ENCODE peak calls at places on chromosomes 4 and X, in seven cellular contexts. Y is AG04450, D is kidney epithelial cell, R is ovary, N is cardiac muscle cell, W is mucosa of descending colon, Q is upper lobe of right lung. O is an unnamed sample.

GRCh38 chrX:153468008-153468580 is 2.3 kb downstream of the HAUS7 start:
- DNase-seq in Q (no peak), R (no peak), D (no peak), Y (no peak), W (no peak), N (no peak), O (no peak)

GRCh38 chr4:138049350-138049749 is 192.8 kb downstream of the SLC7A11 start:
- DNase-seq in D (no peak), W (no peak), R (no peak), Q (no peak), Y (no peak), N (no peak), O (peak)

GRCh38 chrX:70476934-70477733 is 32.5 kb downstream of the DLG3 start:
- DNase-seq in N (peak), R (peak), Q (peak), D (no peak), Y (no peak), W (peak), O (no peak)

GRCh38 chr4:76084542-76084941 is 10.0 kb downstream of the ART3 start:
- DNase-seq in N (no peak), D (no peak), Y (no peak), W (no peak), R (no peak), Q (no peak), O (no peak)

GRCh38 chrX:96474357-96475125 is 210.1 kb upstream of the DIAPH2 start:
- DNase-seq in W (no peak), N (peak), Q (no peak), D (no peak), R (no peak), Y (no peak), O (no peak)

GRCh38 chr4:167230744-167231143 is 3.5 kb downstream of the SPOCK3 start:
- DNase-seq in W (no peak), Y (no peak), D (no peak), N (no peak), Q (no peak), R (no peak), O (no peak)

GRCh38 chr4:2787230-2788100 is 5.4 kb upstream of the SH3BP2 start:
- DNase-seq in R (peak), Y (no peak), Q (peak), D (no peak), W (no peak), N (no peak), O (no peak)

GRCh38 chrX:42495139-42495538 is 282.8 kb downstream of the PPP1R2C start:
- DNase-seq in Y (no peak), W (no peak), Q (no peak), R (no peak), N (no peak), D (no peak), O (no peak)

GRCh38 chr4:124937993-124938392 is 225.5 kb upstream of the ANKRD50 start:
- DNase-seq in R (no peak), N (no peak), D (no peak), Y (no peak), Q (no peak), W (no peak), O (no peak)

GRCh38 chr4:140641105-140641555 is 72.4 kb upstream of the UCP1 start:
- DNase-seq in D (no peak), Q (no peak), R (no peak), W (no peak), N (no peak), Y (no peak), O (no peak)

GRCh38 chr4:53840643-53841042 is 223.8 kb downstream of the CHIC2 start:
- DNase-seq in W (no peak), R (no peak), D (no peak), Q (no peak), N (peak), Y (no peak), O (peak)

GRCh38 chrX:79268788-79269187 is 98.3 kb downstream of the ITM2A start:
- DNase-seq in R (no peak), Y (no peak), D (no peak), Q (no peak), N (peak), W (no peak), O (no peak)

GRCh38 chr4:72569719-72570235 is 756 bp upstream of the ADAMTS3 start:
- DNase-seq in Q (no peak), R (peak), W (no peak), N (no peak), Y (no peak), D (no peak), O (no peak)

GRCh38 chr4:2812985-2813384 is 20.1 kb downstream of the SH3BP2 start:
- DNase-seq in Q (no peak), Y (no peak), R (no peak), W (no peak), N (no peak), D (no peak), O (no peak)

GRCh38 chr4:16573181-16573580 is 325.3 kb downstream of the LDB2 start:
- DNase-seq in N (peak), D (no peak), R (no peak), Q (no peak), Y (no peak), W (no peak), O (no peak)

GRCh38 chrX:66635360-66635759 is 3.5 kb downstream of the EDA2R start:
- DNase-seq in Q (no peak), R (no peak), W (no peak), Y (peak), N (peak), D (peak), O (no peak)

GRCh38 chr4:168794881-168795280 is 215.2 kb downstream of the CBR4 start:
- DNase-seq in D (no peak), Y (no peak), R (no peak), W (no peak), N (no peak), Q (no peak), O (no peak)

GRCh38 chr4:82223715-82224114 is 150.1 kb downstream of the HNRNPD start:
- DNase-seq in N (peak), R (no peak), Q (no peak), Y (no peak), D (no peak), W (no peak), O (no peak)

GRCh38 chr4:128220286-128221235 is 67.1 kb downstream of the PGRMC2 start:
- DNase-seq in R (no peak), Q (no peak), D (no peak), W (no peak), Y (peak), N (peak), O (peak)

GRCh38 chrX:19512961-19513360 is 2.3 kb downstream of the MAP3K15 start:
- DNase-seq in R (no peak), Q (no peak), Y (no peak), D (no peak), W (no peak), N (no peak), O (no peak)

GRCh38 chr4:27628609-27629008 is 768.0 kb downstream of the STIM2 start:
- DNase-seq in Q (no peak), N (no peak), Y (no peak), R (no peak), D (no peak), W (no peak), O (no peak)

GRCh38 chr4:76550966-76551780 is 116.1 kb downstream of the SHROOM3 start:
- DNase-seq in Q (no peak), W (no peak), Y (no peak), D (no peak), R (no peak), N (peak), O (no peak)

GRCh38 chr4:85861064-85861767 is 386.3 kb downstream of the ARHGAP24 start:
- DNase-seq in Y (no peak), R (no peak), D (no peak), W (no peak), Q (no peak), N (no peak), O (no peak)

GRCh38 chrX:42695800-42696358 is 82.1 kb downstream of the PPP1R2C start:
- DNase-seq in R (no peak), N (no peak), W (no peak), D (peak), Q (no peak), Y (no peak), O (no peak)

GRCh38 chr4:62670509-62670908 is 1470.4 kb downstream of the ADGRL3 start:
- DNase-seq in Y (no peak), Q (no peak), D (no peak), R (no peak), N (no peak), W (no peak), O (no peak)

GRCh38 chr4:133594246-133595207 is 445.4 kb downstream of the PCDH10 start:
- DNase-seq in N (peak), D (no peak), R (no peak), Y (no peak), W (no peak), Q (no peak), O (peak)

GRCh38 chr4:56880572-56880971 is 27.1 kb upstream of the REST start:
- DNase-seq in W (no peak), N (no peak), R (no peak), Q (no peak), Y (no peak), D (no peak), O (no peak)

GRCh38 chrX:10399152-10399741 is 221.1 kb downstream of the MID1 start:
- DNase-seq in W (no peak), Y (no peak), Q (no peak), D (no peak), N (peak), R (no peak), O (no peak)

GRCh38 chr4:76639292-76639691 is 204.3 kb downstream of the SHROOM3 start:
- DNase-seq in W (no peak), Y (no peak), D (no peak), N (no peak), R (no peak), Q (no peak), O (no peak)

GRCh38 chr4:183634086-183634485 is 24.9 kb downstream of the RWDD4 start:
- DNase-seq in R (peak), Y (no peak), N (no peak), D (no peak), W (no peak), Q (no peak), O (no peak)

GRCh38 chr4:6463311-6464289 is 8.8 kb downstream of the PPP2R2C start:
- DNase-seq in Y (no peak), W (no peak), N (no peak), R (peak), D (no peak), Q (no peak), O (no peak)

GRCh38 chrX:6968231-6968630 is 179.3 kb upstream of the STS start:
- DNase-seq in Q (no peak), D (no peak), Y (no peak), R (no peak), W (no peak), N (no peak), O (no peak)

GRCh38 chrX:23228950-23229448 is 105.7 kb upstream of the PTCHD1 start:
- DNase-seq in D (no peak), N (no peak), W (no peak), Y (no peak), Q (no peak), R (no peak), O (no peak)

GRCh38 chr4:76570141-76570989 is 135.3 kb downstream of the SHROOM3 start:
- DNase-seq in W (no peak), Q (no peak), N (no peak), D (peak), R (no peak), Y (peak), O (no peak)

GRCh38 chrX:71183341-71183740 is 38.7 kb downstream of the NLGN3 start:
- DNase-seq in W (no peak), R (no peak), N (peak), Y (no peak), D (no peak), Q (no peak), O (no peak)

GRCh38 chrX:150958177-150958576 is 25.0 kb upstream of the HMGB3 start:
- DNase-seq in D (no peak), N (no peak), W (no peak), Q (no peak), Y (no peak), R (no peak), O (no peak)

GRCh38 chrX:34918856-34919255 is 23.7 kb upstream of the FAM47B start:
- DNase-seq in Y (peak), W (no peak), N (peak), D (peak), Q (no peak), R (no peak), O (peak)

GRCh38 chr4:38803833-38804653 is 548 bp downstream of the TLR1 start:
- DNase-seq in D (no peak), Y (no peak), N (peak), R (no peak), W (no peak), Q (no peak), O (no peak)
- H3K4me3 ChIP-seq in D (no peak), Y (no peak), N (no peak), R (peak), W (no peak), Q (peak), O (no peak)

DNA sequence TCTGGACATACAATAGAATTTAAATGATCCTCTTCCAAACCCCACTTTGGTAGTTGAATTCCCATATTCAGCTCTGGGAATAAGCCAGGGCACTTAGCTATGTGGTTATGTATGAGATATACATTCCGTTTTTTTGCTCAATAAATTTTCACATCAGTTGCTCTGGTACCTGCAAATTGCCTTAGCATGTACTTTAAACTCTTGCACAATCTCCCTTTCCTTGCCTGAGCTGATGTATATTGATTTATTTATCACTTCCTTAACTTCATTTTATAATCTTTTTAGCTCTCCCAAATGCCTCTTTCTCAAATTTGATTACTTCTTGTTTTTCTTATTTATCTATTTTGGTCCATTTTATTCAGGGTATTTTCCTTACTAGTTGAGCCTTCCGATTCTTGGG is 90.1 kb upstream of the AGA start:
- DNase-seq in Q (no peak), W (no peak), R (no peak), D (no peak), N (no peak), Y (no peak), O (no peak)
- TF ChIP-seq CTCF in Q (no peak), W (no peak), R (no peak), D (no peak), N (no peak), Y (no peak), O (no peak)

GRCh38 chr4:147482281-147482680 is 1.4 kb downstream of the EDNRA start:
- DNase-seq in R (no peak), W (no peak), N (no peak), Y (no peak), D (no peak), Q (no peak), O (no peak)
- H3K4me3 ChIP-seq in R (peak), W (no peak), N (peak), Y (peak), D (peak), Q (peak), O (no peak)

GRCh38 chr4:154927126-154927525 is 146.1 kb downstream of the RBM46 start:
- DNase-seq in D (no peak), Q (no peak), R (no peak), Y (no peak), W (no peak), N (no peak), O (no peak)

DNA sequence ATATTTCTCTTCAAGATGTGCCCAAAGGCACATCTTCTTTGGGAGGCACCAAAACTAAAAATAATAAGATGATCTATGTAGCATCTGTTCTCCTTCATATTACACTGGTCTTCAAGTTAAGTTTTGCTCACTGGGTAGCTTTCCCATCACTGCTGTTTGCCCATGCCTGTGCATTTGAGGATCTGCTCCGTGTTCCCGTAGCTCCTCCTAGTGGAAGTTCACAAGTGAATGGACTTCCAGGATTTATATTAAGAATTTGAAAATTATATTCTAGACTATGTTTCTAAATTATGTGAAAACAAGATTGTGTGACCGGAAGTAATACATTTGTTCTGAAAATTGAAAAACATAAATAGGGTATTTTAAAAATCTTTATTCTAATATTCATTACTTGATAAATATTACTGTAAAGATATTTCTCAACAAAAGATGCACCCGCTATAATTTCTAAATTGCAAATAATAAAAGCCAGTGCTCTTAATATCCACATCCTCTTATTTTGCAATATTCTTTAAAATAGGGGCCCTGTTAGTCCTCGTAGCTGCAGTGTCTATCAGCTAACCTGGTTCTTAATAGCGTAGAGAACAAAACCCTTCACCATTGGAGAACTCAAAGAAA is 147.7 kb downstream of the RBM46 start:
- DNase-seq in D (peak), W (no peak), R (no peak), N (peak), Q (no peak), Y (peak), O (no peak)
- TF ChIP-seq CTCF in D (peak), W (no peak), R (no peak), N (peak), Q (peak), Y (peak), O (peak)

DNA sequence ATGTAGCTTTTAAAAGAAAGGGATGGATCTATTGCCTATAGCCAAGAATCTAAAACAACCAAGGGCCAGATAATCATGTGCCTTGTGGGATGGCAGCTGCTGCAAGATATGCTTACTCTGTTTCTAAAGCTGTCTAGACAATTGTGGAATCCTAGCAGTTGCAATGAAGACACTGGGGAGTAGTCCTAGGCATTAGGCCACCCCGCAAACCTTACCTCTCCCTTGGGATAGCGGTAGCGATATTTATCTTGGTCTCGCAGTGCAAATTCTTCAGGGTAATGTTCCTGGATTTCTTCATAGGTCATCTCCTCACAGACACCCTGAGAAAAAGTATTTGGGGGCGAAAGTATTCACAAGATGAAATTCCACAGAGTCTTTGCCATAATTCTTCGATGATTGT is 24.6 kb downstream of the TRO start:
- DNase-seq in Y (no peak), N (no peak), Q (no peak), W (no peak), D (no peak), R (no peak), O (no peak)
- H3K4me3 ChIP-seq in Y (no peak), N (no peak), Q (no peak), W (no peak), D (no peak), R (no peak), O (no peak)

GRCh38 chr4:48985976-48986653 is at the start of gene CWH43:
- DNase-seq in R (no peak), Q (peak), Y (no peak), D (no peak), N (no peak), W (peak), O (no peak)
- TF ChIP-seq CTCF in R (no peak), Q (no peak), Y (no peak), D (no peak), N (no peak), W (no peak), O (no peak)

GRCh38 chrX:47502591-47503222 is 19.7 kb upstream of the ZNF41 start:
- DNase-seq in Q (no peak), N (peak), W (no peak), D (no peak), Y (no peak), R (no peak), O (no peak)
- H3K4me3 ChIP-seq in Q (no peak), N (no peak), W (no peak), D (no peak), Y (no peak), R (no peak), O (no peak)

DNA sequence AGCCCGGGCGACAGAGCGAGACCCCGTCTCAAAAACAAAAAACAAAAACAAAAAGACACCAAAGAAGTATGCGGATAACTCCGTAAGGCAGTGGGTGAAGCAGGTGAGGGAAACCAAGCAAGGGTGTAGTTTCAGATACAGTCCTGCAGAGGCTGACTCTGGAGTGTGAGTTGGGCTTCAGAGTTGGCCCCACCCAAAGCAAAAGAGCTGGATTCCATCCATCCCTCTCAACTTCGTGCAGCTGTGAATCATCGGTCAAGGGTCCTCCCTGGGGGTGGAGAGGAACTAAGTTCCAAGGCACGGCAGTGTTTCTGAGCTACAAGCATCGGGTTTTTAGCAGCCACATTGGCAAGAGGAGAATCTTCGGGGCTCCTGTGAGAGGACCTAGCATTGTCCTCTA is 43.9 kb upstream of the FAM9A start:
- DNase-seq in W (no peak), Y (peak), Q (no peak), D (no peak), N (peak), R (no peak), O (no peak)
- TF ChIP-seq CTCF in W (no peak), Y (peak), Q (no peak), D (no peak), N (peak), R (no peak), O (peak)

DNA sequence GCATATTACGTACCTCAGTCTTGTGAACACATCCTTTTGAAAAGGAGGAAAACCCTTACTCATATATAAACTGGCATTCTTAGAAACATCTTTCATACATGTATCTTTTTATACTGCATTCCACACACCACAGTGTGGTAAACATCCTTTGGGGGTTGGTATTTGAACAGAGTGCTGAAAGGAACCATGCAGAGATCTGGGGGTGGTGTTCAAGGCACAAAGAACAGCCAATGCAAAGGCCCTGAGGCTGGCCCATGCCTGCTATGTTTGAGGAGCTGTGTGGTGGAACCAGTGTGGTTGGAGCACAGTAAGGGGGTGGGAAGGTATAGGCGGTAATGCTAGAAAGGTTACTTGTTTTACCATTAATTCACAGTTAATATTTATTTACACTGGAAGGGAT is 2.0 kb downstream of the ELK1 start:
- DNase-seq in N (peak), D (no peak), W (no peak), R (peak), Y (no peak), Q (no peak), O (no peak)
- H3K4me3 ChIP-seq in N (no peak), D (no peak), W (no peak), R (no peak), Y (peak), Q (no peak), O (no peak)